ENCODE peak calls at places on chromosomes 7 and 10, in nine cellular contexts. C, Q, Z, A, M, V, R, E and K are unnamed samples.

GRCh38 chr7:7239346-7239745 is 57.0 kb downstream of the C1GALT1 start:
- DNase-seq in E (no peak), C (no peak), R (no peak), V (no peak), M (no peak), Z (no peak), Q (no peak), A (no peak), K (no peak)

GRCh38 chr7:6430271-6430940 is 17.3 kb downstream of the DAGLB start:
- DNase-seq in C (no peak), Z (no peak), M (no peak), A (no peak), E (no peak), R (no peak), Q (no peak), V (no peak), K (no peak)

GRCh38 chr7:107388604-107389003 is 81.3 kb upstream of the GPR22 start:
- DNase-seq in R (no peak), A (no peak), V (no peak), M (no peak), Q (no peak), E (no peak), Z (no peak), C (no peak), K (no peak)

GRCh38 chr10:114042895-114043531 is 653 bp upstream of the ADRB1 start:
- DNase-seq in R (no peak), M (peak; percentile 62), Z (peak; percentile 36), A (peak; percentile 50), V (peak; percentile 21), E (no peak), Q (no peak), C (peak; percentile 39), K (no peak)

GRCh38 chr7:113404245-113404644 is 285.9 kb upstream of the SMIM30 start:
- DNase-seq in A (no peak), C (no peak), Z (no peak), M (no peak), E (peak; percentile 6), R (no peak), Q (no peak), V (peak; percentile 24), K (no peak)

GRCh38 chr7:123271231-123271630 is 71.5 kb upstream of the SLC13A1 start:
- DNase-seq in M (no peak), C (no peak), E (no peak), V (no peak), R (no peak), A (no peak), Z (no peak), Q (no peak), K (no peak)

GRCh38 chr7:33805630-33806233 is 99.6 kb upstream of the BMPER start:
- DNase-seq in M (no peak), R (peak; percentile 31), E (no peak), Z (peak; percentile 37), A (no peak), V (no peak), Q (no peak), C (peak; percentile 77), K (peak; percentile 15)

GRCh38 chr10:128471151-128471550 is 344.9 kb upstream of the MKI67 start:
- DNase-seq in Q (no peak), M (no peak), V (no peak), Z (no peak), R (no peak), E (no peak), A (no peak), C (no peak), K (no peak)

GRCh38 chr7:157362729-157363128 is 25.9 kb downstream of the DNAJB6 start:
- DNase-seq in R (no peak), C (no peak), A (no peak), M (peak; percentile 6), V (peak; percentile 71), E (no peak), Q (no peak), Z (no peak), K (peak; percentile 38)

GRCh38 chr7:123624527-123625183 is 23.0 kb downstream of the ASB15 start:
- DNase-seq in R (no peak), Q (no peak), M (peak; percentile 83), E (peak; percentile 47), A (peak; percentile 84), C (no peak), Z (peak; percentile 66), V (peak; percentile 75), K (peak; percentile 52)

GRCh38 chr10:116888380-116889055 is 39.2 kb downstream of the ENO4 start:
- DNase-seq in E (peak; percentile 4), A (peak; percentile 71), V (no peak), R (peak; percentile 61), M (peak; percentile 83), C (peak; percentile 65), Q (no peak), Z (peak; percentile 66), K (peak; percentile 81)

GRCh38 chr10:69345890-69346474 is 67.7 kb downstream of the HK1 start:
- DNase-seq in Q (no peak), Z (no peak), E (no peak), R (no peak), M (no peak), A (no peak), C (peak; percentile 56), V (no peak), K (no peak)

GRCh38 chr7:100372256-100372655 is 1.0 kb upstream of the PILRA start:
- DNase-seq in C (no peak), M (no peak), V (no peak), Z (no peak), E (no peak), R (no peak), Q (no peak), A (no peak), K (no peak)

GRCh38 chr7:117375380-117375779 is 51.9 kb downstream of the ASZ1 start:
- DNase-seq in V (no peak), E (no peak), Q (no peak), A (no peak), C (no peak), M (no peak), Z (no peak), R (no peak), K (no peak)

GRCh38 chr10:122682522-122682921 is 17.1 kb downstream of the C10orf120 start:
- DNase-seq in Q (no peak), V (no peak), R (no peak), A (no peak), E (no peak), M (no peak), Z (no peak), C (no peak), K (no peak)

GRCh38 chr10:113108180-113108835 is 158.3 kb downstream of the TCF7L2 start:
- DNase-seq in Q (no peak), A (no peak), R (no peak), E (no peak), C (no peak), V (peak; percentile 57), M (no peak), Z (no peak), K (no peak)

DNA sequence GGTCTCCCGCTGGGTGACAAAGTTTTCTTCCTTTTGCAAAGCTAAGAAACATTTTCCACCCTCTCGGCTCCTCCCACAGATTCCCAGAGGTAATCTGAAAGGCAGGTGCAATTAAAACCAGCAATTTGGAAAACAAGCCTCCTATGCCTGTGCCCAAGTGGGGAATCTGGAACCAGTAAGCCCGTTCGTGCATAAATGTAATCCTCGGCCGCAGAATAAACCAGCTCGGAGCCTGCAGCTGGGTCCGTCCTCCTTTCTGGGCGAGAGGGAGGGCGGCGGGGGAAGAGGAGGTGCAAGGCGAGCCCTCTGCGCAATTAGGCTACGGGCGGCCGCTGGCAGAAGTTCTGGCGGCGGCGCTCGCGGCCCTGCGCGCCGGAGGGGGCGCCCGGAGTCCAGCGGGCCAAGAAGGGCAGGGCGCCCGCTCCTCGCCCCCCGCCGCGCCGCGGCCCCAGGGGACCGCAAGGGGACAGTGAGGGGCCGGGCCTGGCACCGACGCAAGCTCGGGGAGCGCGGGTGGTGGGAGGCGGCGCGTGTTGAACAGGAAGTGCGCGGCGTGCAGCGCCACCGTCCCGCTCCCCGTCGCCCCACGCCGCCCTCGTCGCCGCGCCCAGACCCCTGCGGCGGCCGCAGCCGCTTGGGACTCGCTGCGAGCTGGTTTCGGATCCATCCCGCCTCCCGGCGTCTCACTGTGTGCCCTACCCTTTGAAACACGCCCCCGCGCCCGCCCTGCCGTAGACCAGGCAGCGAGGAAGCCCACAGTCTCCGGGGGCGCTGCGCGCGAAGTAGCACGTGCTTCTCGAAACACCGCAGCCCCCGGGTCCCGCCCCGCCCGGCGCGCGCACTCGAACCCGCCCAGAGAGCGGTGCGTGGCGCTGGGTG is at the start of gene PRKAG2:
- DNase-seq in C (peak; percentile 40), E (no peak), A (peak; percentile 77), Q (peak; percentile 81), Z (peak; percentile 76), V (peak; percentile 62), M (peak; percentile 84), R (peak; percentile 69), K (peak; percentile 69)
- TF ChIP-seq POLR2A in C (no peak), E (no peak), A (peak; percentile 52), Q (peak; percentile 26), Z (no peak), V (no peak), M (peak; percentile 32), R (no peak), K (peak; percentile 17)

DNA sequence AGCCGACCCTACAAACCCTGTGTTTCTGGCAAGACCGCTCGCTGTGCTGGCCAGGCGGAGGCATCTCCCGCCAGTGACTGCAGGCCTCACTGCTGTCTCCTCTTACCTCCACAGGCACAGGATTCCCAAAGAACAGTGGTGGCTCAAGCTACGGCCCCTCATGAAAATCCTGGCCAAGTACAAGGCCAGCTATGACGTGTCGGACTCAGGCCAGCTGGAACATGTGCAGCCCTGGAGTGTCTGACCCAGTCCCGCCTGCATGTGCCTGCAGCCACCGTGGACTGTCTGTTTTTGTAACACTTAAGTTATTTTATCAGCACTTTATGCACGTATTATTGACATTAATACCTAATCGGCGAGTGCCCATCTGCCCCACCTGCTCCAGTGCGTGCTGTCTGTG is 36.2 kb downstream of the PITRM1 start:
- DNase-seq in Z (no peak), C (no peak), A (peak; percentile 48), Q (peak; percentile 72), E (no peak), R (peak; percentile 64), V (peak; percentile 42), M (peak; percentile 45), K (peak; percentile 79)
- H3K36me3 ChIP-seq in Z (peaks cover 65% of the 10 kb centered on the region), C (peaks cover 52% of the 10 kb centered on the region), A (peaks cover 19% of the 10 kb centered on the region), Q (no peaks in the 10 kb centered on the region), E (peaks cover 10% of the 10 kb centered on the region), R (no peaks in the 10 kb centered on the region), V (no peaks in the 10 kb centered on the region), M (no peaks in the 10 kb centered on the region), K (peaks cover 69% of the 10 kb centered on the region)

DNA sequence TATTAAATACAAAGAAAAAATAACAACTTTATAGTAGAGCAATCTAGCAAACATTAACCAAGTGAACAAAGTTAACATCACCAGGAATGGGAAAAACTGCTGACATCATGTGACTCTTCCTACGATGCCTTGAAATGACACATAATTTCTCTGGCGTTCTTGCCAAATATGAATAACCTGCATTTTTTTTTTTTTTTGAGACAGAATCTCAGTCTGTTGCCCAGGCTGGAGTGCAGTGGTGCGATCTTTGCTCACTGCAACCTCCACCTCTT is 126.5 kb upstream of the VKORC1L1 start:
- DNase-seq in C (peak; percentile 66), E (no peak), V (no peak), R (no peak), Z (no peak), Q (no peak), A (peak; percentile 10), M (no peak), K (no peak)
- H3K27ac ChIP-seq in C (peak overlapping the region; percentile 90), E (no peak overlapping the region), V (no peak overlapping the region), R (peak overlapping the region; percentile 74), Z (peak overlapping the region; percentile 66), Q (no peak overlapping the region), A (peak overlapping the region; percentile 79), M (peak overlapping the region; percentile 5), K (no peak overlapping the region)

DNA sequence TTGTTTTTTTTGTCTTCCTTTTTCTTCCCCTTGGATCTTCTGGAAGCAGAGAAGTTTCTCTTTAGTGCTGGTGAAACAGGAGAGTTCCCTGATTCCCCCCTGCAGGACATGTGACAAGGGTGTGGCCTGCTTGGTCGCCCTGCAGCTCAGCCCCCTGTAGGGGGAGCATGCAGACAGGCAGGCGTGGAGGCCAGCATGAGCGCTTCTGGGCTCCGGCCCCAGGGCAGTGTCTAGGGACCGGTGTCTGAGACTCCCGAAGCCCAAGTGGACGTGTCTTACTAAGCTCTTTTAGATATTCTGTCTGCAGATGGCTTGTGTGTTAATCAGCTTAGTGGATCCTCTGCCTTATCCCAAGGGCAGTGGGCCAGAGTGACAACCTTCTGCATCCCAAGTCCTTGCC is 26.1 kb downstream of the PRSS58 start:
- DNase-seq in A (no peak), V (peak; percentile 23), R (no peak), E (peak; percentile 20), Q (no peak), M (no peak), C (no peak), Z (no peak), K (no peak)
- TF ChIP-seq POLR2A in A (no peak), V (no peak), R (no peak), E (no peak), Q (no peak), M (no peak), C (no peak), Z (no peak), K (no peak)